ENCODE peak calls at places on chromosomes 1 and 21, in five cellular contexts. E, D, Z, M and U are unnamed samples.
A peak's percentile ranks its signal among the peaks of the same experiment; 100 is the strongest.

GRCh38 chr1:61183471-61184034 is 101.2 kb downstream of the NFIA start:
- ATAC-seq in E (peak; percentile 78), D (no peak), Z (no peak), M (peak; percentile 72), U (peak; percentile 21)

GRCh38 chr1:11026052-11026451 is 13.6 kb downstream of the TARDBP start:
- ATAC-seq in E (no peak), D (no peak), Z (no peak), M (no peak), U (no peak)

GRCh38 chr1:216566809-216567208 is 143.6 kb upstream of the USH2A start:
- ATAC-seq in E (no peak), D (no peak), Z (no peak), M (no peak), U (no peak)

GRCh38 chr1:197920345-197921117 is 3.4 kb downstream of the LHX9 start:
- ATAC-seq in E (no peak), D (no peak), Z (no peak), M (no peak), U (no peak)

GRCh38 chr1:228185641-228185965 is 20.0 kb downstream of the IBA57 start:
- ATAC-seq in E (peak; percentile 16), D (peak; percentile 81), Z (peak; percentile 89), M (no peak), U (no peak)

GRCh38 chr1:3105167-3105863 is 36.3 kb downstream of the PRDM16 start:
- ATAC-seq in E (no peak), D (no peak), Z (no peak), M (peak; percentile 59), U (no peak)

GRCh38 chr1:36486436-36487335 is 4.0 kb upstream of the CSF3R start:
- ATAC-seq in E (peak; percentile 82), D (peak; percentile 81), Z (no peak), M (peak; percentile 84), U (peak; percentile 71)

GRCh38 chr1:244439391-244440032 is 12.2 kb downstream of the ADSS2 start:
- ATAC-seq in E (peak; percentile 47), D (no peak), Z (no peak), M (peak; percentile 62), U (no peak)

GRCh38 chr1:247360116-247360898 is 28.6 kb upstream of the ZNF496 start:
- ATAC-seq in E (no peak), D (peak; percentile 73), Z (no peak), M (peak; percentile 47), U (peak; percentile 36)

GRCh38 chr1:59477286-59477685 is 180.4 kb downstream of the FGGY start:
- ATAC-seq in E (no peak), D (no peak), Z (no peak), M (no peak), U (no peak)

GRCh38 chr1:239315623-239316217 is 70.6 kb upstream of the CHRM3 start:
- ATAC-seq in E (no peak), D (no peak), Z (no peak), M (peak; percentile 43), U (no peak)

GRCh38 chr21:16454371-16454770 is 724.6 kb downstream of the USP25 start:
- ATAC-seq in E (peak; percentile 65), D (no peak), Z (no peak), M (peak; percentile 47), U (no peak)

GRCh38 chr1:157948547-157949152 is 44.8 kb upstream of the KIRREL1 start:
- ATAC-seq in E (peak; percentile 70), D (no peak), Z (no peak), M (peak; percentile 86), U (no peak)

GRCh38 chr1:211944733-211945500 is 90.4 kb downstream of the INTS7 start:
- ATAC-seq in E (peak; percentile 90), D (no peak), Z (no peak), M (peak; percentile 91), U (no peak)

GRCh38 chr1:109807822-109808680 is 44.3 kb upstream of the EPS8L3 start:
- ATAC-seq in E (peak; percentile 53), D (no peak), Z (no peak), M (no peak), U (no peak)

GRCh38 chr1:179877586-179878265 is at the start of gene TOR1AIP2:
- ATAC-seq in E (peak; percentile 70), D (peak; percentile 63), Z (peak; percentile 46), M (peak; percentile 70), U (peak; percentile 50)

GRCh38 chr1:221604948-221605347 is 136.9 kb downstream of the DUSP10 start:
- ATAC-seq in E (no peak), D (no peak), Z (no peak), M (no peak), U (no peak)

GRCh38 chr1:64917328-64917861 is 49.0 kb downstream of the JAK1 start:
- ATAC-seq in E (peak; percentile 91), D (peak; percentile 72), Z (peak; percentile 9), M (peak; percentile 87), U (peak; percentile 91)